ENCODE peak calls at places on chromosomes 11 and 22, in seven cellular contexts. B, R, F, U, V, G and H are unnamed samples.
A peak's percentile ranks its signal among the peaks of the same experiment; 100 is the strongest.

GRCh38 chr11:77086521-77087472 is 15.8 kb upstream of the OMP start:
- DNase-seq in B (no peak), R (peak; percentile 83), F (no peak), U (no peak), V (peak; percentile 57), G (no peak), H (peak; percentile 51)

GRCh38 chr11:68142028-68142412 is 20.8 kb upstream of the CHKA start:
- DNase-seq in B (no peak), R (no peak), F (peak; percentile 17), U (no peak), V (peak; percentile 88), G (no peak), H (no peak)

GRCh38 chr22:45544588-45545170 is 42.0 kb downstream of the FBLN1 start:
- DNase-seq in B (no peak), R (no peak), F (no peak), U (no peak), V (no peak), G (no peak), H (no peak)

GRCh38 chr22:37175414-37176144 is 12.5 kb downstream of the C1QTNF6 start:
- DNase-seq in B (no peak), R (no peak), F (no peak), U (no peak), V (no peak), G (no peak), H (peak; percentile 65)

GRCh38 chr22:46776486-46776826 is 14.0 kb downstream of the TBC1D22A start:
- DNase-seq in B (no peak), R (no peak), F (no peak), U (no peak), V (no peak), G (no peak), H (no peak)

GRCh38 chr22:30286813-30287625 is 2.3 kb downstream of the CASTOR1 start:
- DNase-seq in B (peak; percentile 85), R (peak; percentile 82), F (peak; percentile 81), U (peak; percentile 88), V (peak; percentile 65), G (peak; percentile 62), H (peak; percentile 89)

GRCh38 chr11:91041626-91042025 is 818.8 kb upstream of the CHORDC1 start:
- DNase-seq in B (no peak), R (no peak), F (no peak), U (no peak), V (no peak), G (no peak), H (no peak)

GRCh38 chr11:74069146-74070046 is 60.5 kb upstream of the UCP3 start:
- DNase-seq in B (no peak), R (no peak), F (no peak), U (no peak), V (peak; percentile 54), G (no peak), H (no peak)

GRCh38 chr22:36522662-36523061 is 6.3 kb downstream of the EIF3D start:
- DNase-seq in B (no peak), R (no peak), F (no peak), U (no peak), V (no peak), G (no peak), H (no peak)

GRCh38 chr11:111001986-111002616 is 243.4 kb upstream of the POU2AF2 start:
- DNase-seq in B (no peak), R (no peak), F (no peak), U (no peak), V (no peak), G (no peak), H (no peak)

GRCh38 chr11:96263361-96263763 is 79.6 kb downstream of the MAML2 start:
- DNase-seq in B (no peak), R (no peak), F (no peak), U (no peak), V (no peak), G (no peak), H (no peak)

GRCh38 chr22:45268167-45268957 is 16.4 kb upstream of the UPK3A start:
- DNase-seq in B (peak; percentile 55), R (peak; percentile 56), F (no peak), U (peak; percentile 97), V (peak; percentile 41), G (peak; percentile 82), H (no peak)

GRCh38 chr11:123211981-123212380 is 16.9 kb upstream of the CLMP start:
- DNase-seq in B (no peak), R (no peak), F (no peak), U (no peak), V (no peak), G (no peak), H (no peak)

GRCh38 chr11:100640646-100641045 is 46.4 kb upstream of the ARHGAP42 start:
- DNase-seq in B (no peak), R (no peak), F (no peak), U (no peak), V (no peak), G (no peak), H (no peak)

GRCh38 chr11:118939948-118940598 is 14.3 kb upstream of the BCL9L start:
- DNase-seq in B (no peak), R (peak; percentile 43), F (peak; percentile 68), U (peak; percentile 62), V (no peak), G (no peak), H (no peak)

GRCh38 chr11:94869186-94869585 is 101.0 kb downstream of the AMOTL1 start:
- DNase-seq in B (no peak), R (no peak), F (no peak), U (no peak), V (no peak), G (no peak), H (no peak)

GRCh38 chr11:75351541-75352416 is at the start of gene ARRB1:
- DNase-seq in B (peak; percentile 78), R (peak; percentile 80), F (peak; percentile 49), U (peak; percentile 88), V (peak; percentile 70), G (peak; percentile 77), H (no peak)
- TF ChIP-seq CTCF in B (no peak), R (peak; percentile 14), F (no peak), U (peak; percentile 48), V (no peak), G (no peak), H (no peak)

DNA sequence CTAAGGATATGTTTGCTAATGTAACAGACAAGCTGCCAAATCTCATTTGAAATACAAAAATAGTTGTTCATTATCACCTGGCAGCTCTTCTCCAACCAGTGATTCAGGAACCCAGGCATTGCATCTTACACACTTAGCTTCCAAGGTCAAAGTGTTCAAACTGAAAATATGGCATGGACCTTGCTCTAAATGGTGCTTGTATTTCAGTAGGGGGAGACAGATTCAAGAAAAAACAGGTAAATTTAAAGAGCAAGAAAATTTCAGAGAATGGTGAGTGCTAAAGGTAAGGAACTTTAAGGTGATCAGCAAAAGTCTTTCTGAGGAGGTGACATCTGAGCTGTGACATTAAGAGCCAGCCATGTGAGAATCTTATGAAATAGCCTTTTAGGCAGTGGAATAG is 82.8 kb upstream of the E2F8 start:
- DNase-seq in B (no peak), R (no peak), F (no peak), U (no peak), V (no peak), G (no peak), H (no peak)
- TF ChIP-seq CTCF in B (no peak), R (no peak), F (peak; percentile 23), U (peak; percentile 31), V (no peak), G (peak; percentile 33), H (no peak)

GRCh38 chr22:49725516-49725915 is 102.2 kb downstream of the BRD1 start:
- DNase-seq in B (no peak), R (no peak), F (no peak), U (no peak), V (no peak), G (no peak), H (no peak)

GRCh38 chr22:49726022-49726681 is 101.5 kb downstream of the BRD1 start:
- DNase-seq in B (no peak), R (no peak), F (no peak), U (no peak), V (no peak), G (no peak), H (no peak)

GRCh38 chr22:49723478-49724029 is 104.1 kb downstream of the BRD1 start:
- DNase-seq in B (no peak), R (no peak), F (no peak), U (no peak), V (no peak), G (no peak), H (no peak)

GRCh38 chr22:49724030-49724892 is 103.4 kb downstream of the BRD1 start:
- DNase-seq in B (peak; percentile 57), R (no peak), F (no peak), U (no peak), V (no peak), G (no peak), H (no peak)

GRCh38 chr22:49724893-49725489 is 102.7 kb downstream of the BRD1 start:
- DNase-seq in B (peak; percentile 76), R (peak; percentile 64), F (peak; percentile 24), U (peak; percentile 83), V (peak; percentile 40), G (peak; percentile 83), H (no peak)
- TF ChIP-seq CTCF in B (peak; percentile 62), R (peak; percentile 30), F (peak; percentile 48), U (peak; percentile 94), V (peak; percentile 31), G (peak; percentile 55), H (peak; percentile 4)

GRCh38 chr11:104127828-104128227 is 36.1 kb downstream of the PDGFD start:
- DNase-seq in B (no peak), R (no peak), F (no peak), U (no peak), V (no peak), G (no peak), H (no peak)
- TF ChIP-seq CTCF in B (no peak), R (no peak), F (no peak), U (no peak), V (no peak), G (no peak), H (no peak)

DNA sequence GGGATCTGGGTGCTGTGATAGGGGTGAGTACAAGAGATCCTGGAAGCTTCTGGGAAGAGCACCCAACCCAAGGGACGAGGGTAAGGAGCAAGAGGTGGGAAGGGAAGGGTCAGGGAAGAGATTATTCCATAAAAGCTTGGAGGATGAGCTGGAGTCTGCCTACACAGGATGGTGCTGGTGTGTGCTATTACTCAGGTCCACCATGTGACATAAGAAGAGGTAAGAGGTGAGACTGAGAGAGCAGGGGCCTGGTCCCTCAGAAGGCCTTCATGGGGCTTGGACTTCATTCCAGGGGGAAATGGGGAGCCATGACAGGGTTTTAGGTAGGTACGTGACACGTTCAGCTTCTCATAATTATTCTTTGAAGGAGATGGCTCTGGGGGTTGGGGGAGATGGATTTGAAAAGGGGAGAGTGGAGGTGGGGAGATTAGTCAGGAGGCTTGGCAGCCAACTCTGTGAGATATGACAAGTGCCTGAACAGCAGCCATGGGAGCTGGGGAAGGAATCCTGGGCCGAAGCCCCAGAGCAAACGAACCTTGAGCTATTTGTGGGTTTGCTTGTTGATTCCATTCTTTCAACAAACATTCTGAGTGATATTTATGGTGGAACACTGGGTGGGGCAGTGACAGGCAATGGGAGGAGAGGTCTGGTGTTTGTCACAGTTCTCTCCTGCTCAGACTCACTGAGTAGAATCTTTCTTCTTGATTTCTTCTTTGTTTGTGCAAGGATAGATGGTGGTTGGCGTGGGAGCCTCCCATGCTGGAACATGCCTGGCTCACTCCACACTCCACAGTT is 11.2 kb upstream of the NCAM1 start:
- DNase-seq in B (no peak), R (no peak), F (no peak), U (no peak), V (no peak), G (no peak), H (no peak)
- TF ChIP-seq CTCF in B (no peak), R (no peak), F (no peak), U (no peak), V (no peak), G (no peak), H (no peak)